ENCODE peak calls at places on chromosome 2, in five cellular contexts. A is K562, F is GM12878, K is SK-N-SH, N is H1. W is an unnamed sample.

GRCh38 chr2:2018713-2019410 is 274.5 kb upstream of the PXDN start:
- DNase-seq in A (no peak), K (no peak), N (no peak), F (no peak), W (no peak)

GRCh38 chr2:61619561-61619960 is 81.4 kb upstream of the XPO1 start:
- DNase-seq in A (no peak), F (no peak), N (no peak), K (no peak), W (no peak)

GRCh38 chr2:24307961-24308360 is 52.4 kb downstream of the ITSN2 start:
- DNase-seq in A (no peak), F (no peak), K (no peak), N (no peak), W (no peak)

GRCh38 chr2:172050506-172051125 is 34.7 kb upstream of the DLX1 start:
- DNase-seq in A (no peak), K (no peak), N (no peak), F (no peak), W (no peak)

GRCh38 chr2:108448678-108449409 is at the start of gene GCC2:
- DNase-seq in N (peak), F (peak), K (peak), A (peak), W (peak)

GRCh38 chr2:210861038-210861665 is 304.8 kb downstream of the CPS1 start:
- DNase-seq in N (no peak), A (no peak), F (no peak), K (no peak), W (no peak)

GRCh38 chr2:210224660-210225460 is at the start of gene ACADL:
- DNase-seq in F (no peak), K (peak), N (no peak), A (no peak), W (no peak)

GRCh38 chr2:212628586-212628985 is 90.0 kb upstream of the ERBB4 start:
- DNase-seq in F (no peak), N (no peak), K (no peak), A (no peak), W (no peak)

GRCh38 chr2:152157253-152157652 is 18.3 kb downstream of the STAM2 start:
- DNase-seq in K (no peak), F (no peak), A (no peak), N (no peak), W (no peak)

GRCh38 chr2:237324446-237325236 is 89.3 kb downstream of the COL6A3 start:
- DNase-seq in A (no peak), F (no peak), K (no peak), N (no peak), W (no peak)

GRCh38 chr2:15177103-15177502 is 384.0 kb downstream of the NBAS start:
- DNase-seq in K (no peak), N (no peak), F (peak), A (no peak), W (no peak)

GRCh38 chr2:85867556-85868292 is 21.1 kb downstream of the ST3GAL5 start:
- DNase-seq in A (no peak), F (no peak), K (no peak), N (no peak), W (no peak)

DNA sequence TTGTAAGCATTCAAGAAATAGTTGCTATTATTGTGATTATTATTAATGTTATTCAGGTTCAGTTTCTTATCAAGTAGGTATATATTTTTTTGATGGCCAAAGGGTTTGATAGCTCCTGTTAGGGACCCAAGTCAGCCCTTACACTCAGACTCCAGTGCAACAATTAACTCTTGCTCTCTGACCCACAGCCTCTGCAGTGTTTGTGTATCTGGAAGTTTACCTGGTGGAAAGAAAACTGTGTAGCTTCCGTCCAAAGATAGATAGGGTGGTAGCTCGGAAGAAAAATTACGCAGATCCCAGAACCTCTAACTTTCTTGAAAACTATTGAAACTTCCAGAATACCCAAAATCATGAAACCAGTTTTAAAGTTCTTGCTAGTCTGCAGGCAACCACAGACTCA is 58.6 kb upstream of the IGFBP2 start:
- DNase-seq in A (no peak), F (no peak), K (no peak), N (no peak), W (no peak)
- H3K27ac ChIP-seq in A (no peak), F (no peak), K (no peak), N (no peak), W (no peak)

GRCh38 chr2:22800422-22800821 is 584.6 kb upstream of the KLHL29 start:
- DNase-seq in A (no peak), N (no peak), F (no peak), K (no peak), W (no peak)

GRCh38 chr2:22801071-22801470 is 583.9 kb upstream of the KLHL29 start:
- DNase-seq in F (no peak), A (no peak), K (no peak), N (no peak), W (no peak)

GRCh38 chr2:22798389-22798788 is 586.6 kb upstream of the KLHL29 start:
- DNase-seq in A (no peak), K (no peak), F (no peak), N (no peak), W (no peak)

DNA sequence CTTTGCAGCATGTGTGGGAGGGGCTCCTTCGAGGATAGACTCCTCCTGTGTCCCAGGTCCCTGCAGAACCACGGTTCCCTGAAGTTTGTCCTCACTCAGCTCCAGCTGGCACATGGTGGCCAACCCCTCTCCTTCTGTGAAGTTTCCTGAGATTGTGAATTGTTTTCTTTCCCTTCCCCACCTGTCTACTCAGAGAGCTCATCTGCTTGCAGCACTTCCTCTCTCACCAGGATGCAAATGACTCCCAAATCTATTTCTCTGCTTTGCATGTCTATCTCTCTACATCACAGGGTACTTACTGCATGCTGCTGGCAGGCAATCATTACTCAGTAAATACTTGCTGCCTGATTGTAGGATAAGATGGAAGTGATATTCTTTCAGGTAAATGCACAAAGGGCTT is 589.5 kb upstream of the KLHL29 start:
- DNase-seq in F (no peak), K (no peak), N (no peak), A (no peak), W (no peak)
- TF ChIP-seq POLR2AphosphoS5 in F (no peak), K (no peak), N (no peak), A (no peak), W (no peak)

GRCh38 chr2:3771576-3771975 is 68.2 kb downstream of the DCDC2C start:
- DNase-seq in A (no peak), K (no peak), N (no peak), F (no peak), W (no peak)
- TF ChIP-seq SIN3A in A (no peak), K (no peak), N (no peak), F (no peak), W (no peak)

GRCh38 chr2:67970071-67970470 is 92.7 kb downstream of the C1D start:
- DNase-seq in N (no peak), K (no peak), F (no peak), A (no peak), W (no peak)

GRCh38 chr2:67977464-67977863 is 85.3 kb downstream of the C1D start:
- DNase-seq in K (no peak), N (no peak), A (no peak), F (no peak), W (no peak)

GRCh38 chr2:67970542-67970941 is 92.3 kb downstream of the C1D start:
- DNase-seq in K (no peak), A (no peak), N (no peak), F (no peak), W (no peak)

DNA sequence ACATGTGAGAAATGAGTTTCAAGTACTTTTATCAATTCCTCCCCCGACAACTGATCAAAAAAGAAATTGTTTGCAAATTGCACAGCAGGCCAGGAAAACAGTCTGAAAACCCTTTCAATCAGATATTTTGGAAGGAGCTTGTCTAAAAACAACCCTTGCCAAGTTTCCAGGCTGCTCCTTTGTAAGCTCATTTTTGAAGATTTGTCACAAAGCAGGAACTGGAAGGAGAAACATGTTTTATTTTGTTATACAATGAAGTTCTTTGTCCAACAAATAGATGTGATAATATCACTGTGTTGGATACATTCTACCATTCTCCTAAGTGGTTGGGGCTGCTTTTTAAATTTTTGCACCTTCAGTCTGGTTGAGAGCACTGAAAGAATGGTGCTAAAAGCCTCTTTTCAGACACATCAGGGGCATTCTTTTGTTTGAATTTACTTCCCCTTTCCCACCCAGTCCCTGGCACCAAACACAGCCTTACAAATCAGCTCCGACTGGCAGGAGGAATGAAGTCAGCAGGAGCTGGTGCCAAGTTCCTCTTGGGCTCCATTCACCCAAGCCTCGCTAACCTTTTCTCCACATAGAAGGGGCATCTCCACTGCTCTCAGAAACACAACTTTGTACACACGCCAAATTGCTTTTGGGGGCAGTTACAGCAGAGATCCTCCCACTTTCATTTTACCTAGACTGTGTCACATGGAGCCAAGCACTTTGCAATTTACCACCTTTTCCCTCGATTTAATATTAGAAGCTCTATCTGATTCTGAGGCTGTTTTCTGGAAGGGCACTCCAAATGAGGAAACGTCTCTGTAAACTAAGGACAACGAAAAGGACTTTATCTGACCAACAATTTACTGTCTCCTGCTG is 88.0 kb downstream of the C1D start:
- DNase-seq in K (no peak), A (no peak), F (no peak), N (no peak), W (no peak)
- H3K27ac ChIP-seq in K (peak), A (no peak), F (no peak), N (no peak), W (no peak)

W was measured in Panc1.